ENCODE peak calls at places on chromosomes 1 and 21, in seven cellular contexts. One of them, this sample, is unnamed.

GRCh38 chr1:111620412-111620971 is 903 bp downstream of the RAP1A start:
- DNase-seq in Peyer's patch: no peak
- DNase-seq in A549: no peak
- DNase-seq in tibial nerve: no peak
- DNase-seq in ovary: no peak
- DNase-seq in breast epithelium: no peak
- DNase-seq in esophagus squamous epithelium: no peak
- DNase-seq in this sample: no peak

GRCh38 chr21:10272216-10272615 is 249.2 kb upstream of the TPTE start:
- DNase-seq in Peyer's patch: no peak
- DNase-seq in A549: no peak
- DNase-seq in tibial nerve: no peak
- DNase-seq in ovary: no peak
- DNase-seq in breast epithelium: no peak
- DNase-seq in esophagus squamous epithelium: no peak
- DNase-seq in this sample: no peak

GRCh38 chr1:203860396-203860951 is 925 bp upstream of the SNRPE start:
- DNase-seq in Peyer's patch: peak
- DNase-seq in A549: no peak
- DNase-seq in tibial nerve: no peak
- DNase-seq in ovary: peak
- DNase-seq in breast epithelium: no peak
- DNase-seq in esophagus squamous epithelium: no peak
- DNase-seq in this sample: no peak

GRCh38 chr1:117753652-117754051 is 147.8 kb downstream of the TENT5C start:
- DNase-seq in Peyer's patch: no peak
- DNase-seq in A549: no peak
- DNase-seq in tibial nerve: no peak
- DNase-seq in ovary: no peak
- DNase-seq in breast epithelium: no peak
- DNase-seq in esophagus squamous epithelium: no peak
- DNase-seq in this sample: no peak

GRCh38 chr1:206672844-206673758 is 11.6 kb upstream of the MAPKAPK2 start:
- DNase-seq in Peyer's patch: no peak
- DNase-seq in A549: no peak
- DNase-seq in tibial nerve: no peak
- DNase-seq in ovary: no peak
- DNase-seq in breast epithelium: no peak
- DNase-seq in esophagus squamous epithelium: no peak
- DNase-seq in this sample: no peak

GRCh38 chr1:81111818-81112217 is 688.9 kb upstream of the ADGRL2 start:
- DNase-seq in Peyer's patch: no peak
- DNase-seq in A549: no peak
- DNase-seq in tibial nerve: no peak
- DNase-seq in ovary: no peak
- DNase-seq in breast epithelium: no peak
- DNase-seq in esophagus squamous epithelium: no peak
- DNase-seq in this sample: no peak

GRCh38 chr1:218339267-218339831 is 5.8 kb upstream of the TGFB2 start:
- DNase-seq in Peyer's patch: no peak
- DNase-seq in A549: no peak
- DNase-seq in tibial nerve: no peak
- DNase-seq in ovary: no peak
- DNase-seq in breast epithelium: no peak
- DNase-seq in esophagus squamous epithelium: no peak
- DNase-seq in this sample: no peak

GRCh38 chr1:237888143-237888542 is 2.6 kb downstream of the ZP4 start:
- DNase-seq in Peyer's patch: no peak
- DNase-seq in A549: no peak
- DNase-seq in tibial nerve: no peak
- DNase-seq in ovary: no peak
- DNase-seq in breast epithelium: no peak
- DNase-seq in esophagus squamous epithelium: no peak
- DNase-seq in this sample: no peak

GRCh38 chr1:94602312-94602711 is 60.8 kb upstream of the F3 start:
- DNase-seq in Peyer's patch: peak
- DNase-seq in A549: no peak
- DNase-seq in tibial nerve: no peak
- DNase-seq in ovary: no peak
- DNase-seq in breast epithelium: no peak
- DNase-seq in esophagus squamous epithelium: no peak
- DNase-seq in this sample: no peak

GRCh38 chr1:156772222-156772621 is 4.9 kb downstream of the PRCC start:
- DNase-seq in Peyer's patch: no peak
- DNase-seq in A549: no peak
- DNase-seq in tibial nerve: no peak
- DNase-seq in ovary: no peak
- DNase-seq in breast epithelium: no peak
- DNase-seq in esophagus squamous epithelium: no peak
- DNase-seq in this sample: no peak

GRCh38 chr1:186531561-186532165 is 70.7 kb upstream of the PDC start:
- DNase-seq in Peyer's patch: no peak
- DNase-seq in A549: no peak
- DNase-seq in tibial nerve: no peak
- DNase-seq in ovary: no peak
- DNase-seq in breast epithelium: no peak
- DNase-seq in esophagus squamous epithelium: no peak
- DNase-seq in this sample: no peak

GRCh38 chr1:169527461-169528213 is 41.9 kb upstream of the SLC19A2 start:
- DNase-seq in Peyer's patch: peak
- DNase-seq in A549: no peak
- DNase-seq in tibial nerve: no peak
- DNase-seq in ovary: no peak
- DNase-seq in breast epithelium: no peak
- DNase-seq in esophagus squamous epithelium: no peak
- DNase-seq in this sample: no peak

GRCh38 chr1:38334930-38335592 is 288.5 kb upstream of the POU3F1 start:
- DNase-seq in Peyer's patch: no peak
- DNase-seq in A549: no peak
- DNase-seq in tibial nerve: no peak
- DNase-seq in ovary: no peak
- DNase-seq in breast epithelium: no peak
- DNase-seq in esophagus squamous epithelium: no peak
- DNase-seq in this sample: no peak

GRCh38 chr1:46466477-46467182 is 23.0 kb upstream of the DMBX1 start:
- DNase-seq in Peyer's patch: no peak
- DNase-seq in A549: peak
- DNase-seq in tibial nerve: no peak
- DNase-seq in ovary: no peak
- DNase-seq in breast epithelium: no peak
- DNase-seq in esophagus squamous epithelium: no peak
- DNase-seq in this sample: no peak

GRCh38 chr1:51926171-51926812 is 47.8 kb upstream of the NRDC start:
- DNase-seq in Peyer's patch: no peak
- DNase-seq in A549: no peak
- DNase-seq in tibial nerve: no peak
- DNase-seq in ovary: no peak
- DNase-seq in breast epithelium: no peak
- DNase-seq in esophagus squamous epithelium: no peak
- DNase-seq in this sample: no peak

GRCh38 chr1:207910678-207911354 is at the start of gene CD34:
- DNase-seq in Peyer's patch: no peak
- DNase-seq in A549: no peak
- DNase-seq in tibial nerve: no peak
- DNase-seq in ovary: peak
- DNase-seq in breast epithelium: no peak
- DNase-seq in esophagus squamous epithelium: no peak
- DNase-seq in this sample: no peak

GRCh38 chr1:162716123-162716522 is 74.4 kb upstream of the HSD17B7 start:
- DNase-seq in Peyer's patch: no peak
- DNase-seq in A549: no peak
- DNase-seq in tibial nerve: no peak
- DNase-seq in ovary: peak
- DNase-seq in breast epithelium: no peak
- DNase-seq in esophagus squamous epithelium: no peak
- DNase-seq in this sample: no peak

GRCh38 chr1:156814571-156815260 is 1.9 kb downstream of the SH2D2A start:
- DNase-seq in Peyer's patch: peak
- DNase-seq in A549: no peak
- DNase-seq in tibial nerve: no peak
- DNase-seq in ovary: no peak
- DNase-seq in breast epithelium: no peak
- DNase-seq in esophagus squamous epithelium: no peak
- DNase-seq in this sample: no peak

GRCh38 chr1:97461782-97462181 is 459.1 kb downstream of the DPYD start:
- DNase-seq in Peyer's patch: no peak
- DNase-seq in A549: no peak
- DNase-seq in tibial nerve: no peak
- DNase-seq in ovary: no peak
- DNase-seq in breast epithelium: no peak
- DNase-seq in esophagus squamous epithelium: no peak
- DNase-seq in this sample: no peak

GRCh38 chr1:155004352-155005075 is 1.9 kb downstream of the ZBTB7B start:
- DNase-seq in Peyer's patch: no peak
- DNase-seq in A549: no peak
- DNase-seq in tibial nerve: no peak
- DNase-seq in ovary: no peak
- DNase-seq in breast epithelium: no peak
- DNase-seq in esophagus squamous epithelium: no peak
- DNase-seq in this sample: no peak

GRCh38 chr1:155178441-155179106 is 4.9 kb downstream of the TRIM46 start:
- DNase-seq in Peyer's patch: peak
- DNase-seq in A549: no peak
- DNase-seq in tibial nerve: no peak
- DNase-seq in ovary: no peak
- DNase-seq in breast epithelium: peak
- DNase-seq in esophagus squamous epithelium: no peak
- DNase-seq in this sample: peak

GRCh38 chr21:42171091-42172053 is 47.6 kb upstream of the ABCG1 start:
- DNase-seq in Peyer's patch: peak
- DNase-seq in A549: no peak
- DNase-seq in tibial nerve: no peak
- DNase-seq in ovary: no peak
- DNase-seq in breast epithelium: peak
- DNase-seq in esophagus squamous epithelium: no peak
- DNase-seq in this sample: no peak
- H3K27ac ChIP-seq in Peyer's patch: peak
- H3K27ac ChIP-seq in A549: no peak
- H3K27ac ChIP-seq in tibial nerve: peak
- H3K27ac ChIP-seq in ovary: no peak
- H3K27ac ChIP-seq in breast epithelium: peak
- H3K27ac ChIP-seq in esophagus squamous epithelium: peak
- H3K27ac ChIP-seq in this sample: no peak

DNA sequence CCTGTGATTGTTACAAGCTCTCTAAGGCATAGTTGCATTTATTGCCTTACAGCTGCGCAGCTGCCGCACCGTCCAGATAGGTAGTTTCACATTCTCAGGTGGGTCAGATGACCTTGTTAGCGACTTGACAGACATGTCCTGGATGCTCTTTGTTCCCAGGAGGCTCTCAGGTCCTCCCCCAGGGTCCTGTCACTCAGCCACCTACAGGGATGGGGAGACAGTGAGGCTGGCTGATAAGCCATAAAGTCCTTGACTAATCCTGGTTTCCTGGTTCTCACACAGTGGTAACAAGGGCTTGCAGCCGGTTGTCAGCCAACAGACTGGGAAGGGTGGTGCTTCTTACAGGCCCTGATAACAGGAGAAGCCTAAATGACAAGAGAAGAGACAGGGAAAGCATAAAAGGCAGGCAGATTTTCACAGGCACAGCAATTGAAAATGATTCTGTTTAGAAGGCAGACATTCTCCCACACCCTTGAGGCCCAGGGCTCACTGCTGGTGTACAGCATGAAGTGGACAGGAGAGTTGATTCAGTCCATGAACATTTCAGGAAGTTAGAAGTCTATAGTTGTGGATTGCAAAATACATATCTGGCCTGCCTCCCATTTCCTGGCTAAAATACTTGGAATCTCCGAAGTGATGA is 2.9 kb downstream of the ARF1 start:
- DNase-seq in Peyer's patch: peak
- DNase-seq in A549: no peak
- DNase-seq in tibial nerve: no peak
- DNase-seq in ovary: no peak
- DNase-seq in breast epithelium: no peak
- DNase-seq in esophagus squamous epithelium: no peak
- DNase-seq in this sample: peak
- TF ChIP-seq POLR2A in Peyer's patch: no peak
- TF ChIP-seq POLR2A in A549: no peak
- TF ChIP-seq POLR2A in tibial nerve: no peak
- TF ChIP-seq POLR2A in ovary: no peak
- TF ChIP-seq POLR2A in breast epithelium: no peak
- TF ChIP-seq POLR2A in esophagus squamous epithelium: no peak
- TF ChIP-seq POLR2A in this sample: peak

DNA sequence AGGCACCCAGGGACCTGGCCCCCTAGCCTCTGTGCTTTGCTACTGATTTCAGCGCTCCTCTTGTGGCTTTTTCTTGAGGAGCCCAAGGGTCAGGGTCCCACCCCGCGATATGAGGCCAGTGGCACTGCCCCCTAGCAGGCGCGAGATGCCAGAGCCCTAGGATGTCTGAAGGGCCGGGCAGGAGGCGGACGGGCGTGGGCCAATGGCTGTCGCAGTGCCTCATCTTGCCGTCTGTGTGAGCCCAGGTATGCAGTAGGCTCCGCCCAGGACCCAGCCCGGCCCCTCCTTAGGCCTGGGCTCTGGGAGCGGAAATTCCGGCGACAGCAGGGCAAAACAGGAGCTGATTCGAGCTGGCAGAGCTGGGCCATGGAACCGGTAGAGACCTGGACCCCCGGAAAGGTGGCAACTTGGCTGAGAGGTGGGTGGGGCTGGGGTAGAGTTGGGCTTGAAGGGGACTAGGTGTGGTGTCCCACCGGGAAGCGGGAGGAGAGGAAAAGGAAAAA is at the start of gene CNKSR1:
- DNase-seq in Peyer's patch: peak
- DNase-seq in A549: no peak
- DNase-seq in tibial nerve: no peak
- DNase-seq in ovary: no peak
- DNase-seq in breast epithelium: peak
- DNase-seq in esophagus squamous epithelium: no peak
- DNase-seq in this sample: no peak
- H3K27ac ChIP-seq in Peyer's patch: peak
- H3K27ac ChIP-seq in A549: no peak
- H3K27ac ChIP-seq in tibial nerve: no peak
- H3K27ac ChIP-seq in ovary: no peak
- H3K27ac ChIP-seq in breast epithelium: peak
- H3K27ac ChIP-seq in esophagus squamous epithelium: peak
- H3K27ac ChIP-seq in this sample: no peak

DNA sequence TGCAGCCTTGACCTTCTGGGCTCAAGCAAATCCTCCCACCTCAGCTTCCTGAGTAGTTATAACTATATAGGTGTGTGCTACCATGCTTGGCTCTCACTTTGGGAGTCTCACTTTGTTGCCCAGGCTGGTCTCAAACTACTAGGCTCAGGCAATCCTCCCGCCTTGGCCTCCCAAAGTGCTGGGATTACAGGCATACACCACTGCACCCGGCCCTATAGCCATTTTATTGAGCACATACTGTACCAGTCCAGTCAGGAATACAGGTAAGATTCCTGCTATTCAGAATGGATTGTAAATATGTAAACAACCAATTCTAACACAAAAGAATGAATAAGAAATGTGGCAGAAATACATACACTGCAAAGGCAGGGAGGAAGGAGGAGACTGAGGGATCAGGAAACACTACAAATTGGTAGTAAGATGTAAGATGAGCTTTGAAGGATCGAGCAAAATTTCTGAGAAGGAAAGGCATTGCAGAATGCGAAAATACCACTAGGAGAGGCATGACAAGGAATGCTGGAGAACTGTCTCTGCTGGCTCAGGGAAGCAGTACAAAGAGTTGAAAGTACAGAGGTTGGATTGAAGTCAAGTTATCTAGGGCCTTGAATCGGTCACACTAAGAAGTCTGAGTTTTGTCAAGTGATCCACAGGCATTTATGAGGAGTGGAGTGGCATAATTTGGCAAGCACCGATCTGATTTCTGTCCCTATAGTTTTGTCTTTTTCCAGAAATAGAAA is 60.4 kb downstream of the LHX4 start:
- DNase-seq in Peyer's patch: no peak
- DNase-seq in A549: no peak
- DNase-seq in tibial nerve: no peak
- DNase-seq in ovary: no peak
- DNase-seq in breast epithelium: no peak
- DNase-seq in esophagus squamous epithelium: no peak
- DNase-seq in this sample: no peak
- TF ChIP-seq POLR2A in Peyer's patch: no peak
- TF ChIP-seq POLR2A in A549: no peak
- TF ChIP-seq POLR2A in tibial nerve: no peak
- TF ChIP-seq POLR2A in ovary: no peak
- TF ChIP-seq POLR2A in breast epithelium: no peak
- TF ChIP-seq POLR2A in esophagus squamous epithelium: no peak
- TF ChIP-seq POLR2A in this sample: no peak

This sample was measured in spleen.